ENCODE peak calls at places on chromosome 21, in six cellular contexts. O is foreskin keratinocyte; M is CD8-positive, alpha-beta T cell; U is tibial nerve; J is progenitor cell of endocrine pancreas; B is sigmoid colon. L is an unnamed sample.

GRCh38 chr21:45243603-45244002 is 44.1 kb downstream of the POFUT2 start:
- DNase-seq in O (no peak), M (no peak), U (no peak), J (no peak), B (no peak), L (no peak)

GRCh38 chr21:45224189-45224938 is 63.3 kb downstream of the POFUT2 start:
- DNase-seq in O (no peak), M (peak), U (no peak), J (no peak), B (no peak), L (no peak)

GRCh38 chr21:35980821-35981220 is 79.5 kb downstream of the SETD4 start:
- DNase-seq in O (no peak), M (no peak), U (no peak), J (no peak), B (no peak), L (no peak)

GRCh38 chr21:45460611-45461368 is 55.8 kb downstream of the COL18A1 start:
- DNase-seq in O (peak), M (no peak), U (no peak), J (no peak), B (no peak), L (no peak)

GRCh38 chr21:44598031-44598430 is 2.4 kb upstream of the KRTAP10-7 start:
- DNase-seq in O (no peak), M (no peak), U (no peak), J (no peak), B (no peak), L (no peak)

GRCh38 chr21:28235169-28235892 is 757.3 kb downstream of the LTN1 start:
- DNase-seq in O (no peak), M (no peak), U (no peak), J (no peak), B (peak), L (no peak)

GRCh38 chr21:44378646-44379581 is 25.5 kb downstream of the TRPM2 start:
- DNase-seq in O (no peak), M (no peak), U (no peak), J (no peak), B (no peak), L (no peak)

GRCh38 chr21:25360593-25360992 is 246.7 kb downstream of the MRPL39 start:
- DNase-seq in O (no peak), M (no peak), U (no peak), J (no peak), B (no peak), L (no peak)

GRCh38 chr21:19122371-19122770 is 718.8 kb upstream of the TMPRSS15 start:
- DNase-seq in O (no peak), M (no peak), U (no peak), J (no peak), B (no peak), L (no peak)

GRCh38 chr21:16389622-16390021 is 659.8 kb downstream of the USP25 start:
- DNase-seq in O (no peak), M (no peak), U (no peak), J (no peak), B (no peak), L (no peak)

GRCh38 chr21:33884361-33885157 is 31.0 kb downstream of the ATP5PO start:
- DNase-seq in O (peak), M (no peak), U (no peak), J (no peak), B (peak), L (no peak)

GRCh38 chr21:38758815-38759214 is 46.9 kb upstream of the ETS2 start:
- DNase-seq in O (peak), M (no peak), U (no peak), J (no peak), B (no peak), L (no peak)

GRCh38 chr21:34639250-34639649 is 24.3 kb upstream of the RCAN1 start:
- DNase-seq in O (no peak), M (no peak), U (no peak), J (no peak), B (no peak), L (no peak)

GRCh38 chr21:16569679-16570078 is 839.9 kb downstream of the USP25 start:
- DNase-seq in O (no peak), M (no peak), U (no peak), J (no peak), B (no peak), L (no peak)

GRCh38 chr21:36075171-36075570 is 5.3 kb downstream of the CBR1 start:
- DNase-seq in O (peak), M (no peak), U (no peak), J (no peak), B (no peak), L (no peak)

GRCh38 chr21:35048706-35049617 is at the start of gene RUNX1:
- DNase-seq in O (peak), M (peak), U (no peak), J (no peak), B (no peak), L (no peak)

GRCh38 chr21:16308269-16308668 is 578.5 kb downstream of the USP25 start:
- DNase-seq in O (peak), M (no peak), U (no peak), J (no peak), B (no peak), L (no peak)

GRCh38 chr21:44911384-44912157 is 9.1 kb downstream of the ITGB2 start:
- DNase-seq in O (no peak), M (peak), U (peak), J (no peak), B (peak), L (no peak)

GRCh38 chr21:36688324-36688723 is 10.6 kb upstream of the SIM2 start:
- DNase-seq in O (no peak), M (no peak), U (no peak), J (no peak), B (no peak), L (no peak)

GRCh38 chr21:33682992-33683627 is 40.8 kb downstream of the ITSN1 start:
- DNase-seq in O (peak), M (no peak), U (no peak), J (no peak), B (no peak), L (no peak)

GRCh38 chr21:17554619-17555472 is 42.0 kb downstream of the CXADR start:
- DNase-seq in O (peak), M (no peak), U (no peak), J (no peak), B (no peak), L (no peak)

GRCh38 chr21:43810505-43811261 is 21.3 kb downstream of the RRP1 start:
- DNase-seq in O (peak), M (peak), U (peak), J (peak), B (peak), L (peak)

GRCh38 chr21:45256021-45256911 is 31.4 kb downstream of the POFUT2 start:
- DNase-seq in O (no peak), M (no peak), U (no peak), J (peak), B (no peak), L (no peak)

GRCh38 chr21:27648560-27648959 is 681.7 kb upstream of the ADAMTS5 start:
- DNase-seq in O (peak), M (no peak), U (no peak), J (no peak), B (no peak), L (no peak)

GRCh38 chr21:17387030-17387617 is 125.7 kb upstream of the CXADR start:
- DNase-seq in O (peak), M (peak), U (no peak), J (peak), B (no peak), L (no peak)

GRCh38 chr21:44761011-44761729 is 40.5 kb downstream of the UBE2G2 start:
- DNase-seq in O (no peak), M (no peak), U (no peak), J (no peak), B (no peak), L (no peak)

GRCh38 chr21:43917515-43918384 is 52.7 kb downstream of the AGPAT3 start:
- DNase-seq in O (no peak), M (no peak), U (no peak), J (no peak), B (peak), L (no peak)

GRCh38 chr21:27581168-27581567 is 614.3 kb upstream of the ADAMTS5 start:
- DNase-seq in O (peak), M (no peak), U (no peak), J (no peak), B (no peak), L (no peak)

GRCh38 chr21:35857082-35857481 is 203.2 kb downstream of the SETD4 start:
- DNase-seq in O (no peak), M (no peak), U (no peak), J (no peak), B (no peak), L (no peak)

GRCh38 chr21:45385549-45386050 is 19.4 kb upstream of the COL18A1 start:
- DNase-seq in O (no peak), M (no peak), U (no peak), J (no peak), B (peak), L (no peak)

GRCh38 chr21:21715286-21715969 is 717.2 kb downstream of the NCAM2 start:
- DNase-seq in O (peak), M (no peak), U (no peak), J (no peak), B (no peak), L (no peak)

GRCh38 chr21:43734830-43735229 is 15.9 kb downstream of the PDXK start:
- DNase-seq in O (no peak), M (no peak), U (peak), J (no peak), B (peak), L (no peak)

GRCh38 chr21:9730866-9731265 is 790.5 kb upstream of the TPTE start:
- DNase-seq in O (no peak), M (no peak), U (no peak), J (no peak), B (no peak), L (no peak)

GRCh38 chr21:44681861-44682579 is at the start of gene KRTAP12-1:
- DNase-seq in O (no peak), M (no peak), U (no peak), J (no peak), B (no peak), L (no peak)

GRCh38 chr21:17446737-17447136 is 66.1 kb upstream of the CXADR start:
- DNase-seq in O (peak), M (no peak), U (no peak), J (no peak), B (no peak), L (no peak)

GRCh38 chr21:41783476-41784150 is 16.8 kb upstream of the RIPK4 start:
- DNase-seq in O (peak), M (no peak), U (no peak), J (no peak), B (no peak), L (no peak)

GRCh38 chr21:41784456-41785102 is 17.7 kb upstream of the RIPK4 start:
- DNase-seq in O (no peak), M (no peak), U (no peak), J (no peak), B (no peak), L (no peak)

GRCh38 chr21:41781047-41781405 is 14.2 kb upstream of the RIPK4 start:
- DNase-seq in O (no peak), M (no peak), U (no peak), J (no peak), B (no peak), L (no peak)

DNA sequence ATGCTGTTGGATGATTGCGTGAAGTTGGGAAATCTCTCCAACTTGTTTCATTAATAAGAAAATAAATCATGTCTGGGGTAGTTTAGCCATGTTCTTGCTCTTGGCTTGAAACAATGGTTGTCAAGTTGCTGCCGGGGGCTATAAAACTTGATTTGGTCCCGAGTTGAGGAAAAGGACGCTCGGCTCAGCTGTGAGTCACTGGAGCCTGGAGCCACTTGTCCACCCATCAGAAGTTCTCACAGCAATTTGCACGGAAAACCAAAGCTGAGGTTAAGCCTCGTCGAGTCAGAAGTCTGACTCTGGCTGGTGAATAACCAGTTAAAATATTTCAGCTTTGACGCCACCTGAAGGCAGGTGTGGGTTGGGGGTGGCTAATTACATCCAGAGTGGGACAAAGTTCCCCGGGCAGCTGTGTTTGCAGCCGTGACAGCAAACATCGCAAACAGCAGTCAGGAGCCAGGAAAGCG is 19.7 kb upstream of the RIPK4 start:
- DNase-seq in O (peak), M (no peak), U (no peak), J (no peak), B (no peak), L (no peak)
- TF ChIP-seq CTCF in O (peak), M (no peak), U (no peak), J (no peak), B (no peak), L (no peak)

DNA sequence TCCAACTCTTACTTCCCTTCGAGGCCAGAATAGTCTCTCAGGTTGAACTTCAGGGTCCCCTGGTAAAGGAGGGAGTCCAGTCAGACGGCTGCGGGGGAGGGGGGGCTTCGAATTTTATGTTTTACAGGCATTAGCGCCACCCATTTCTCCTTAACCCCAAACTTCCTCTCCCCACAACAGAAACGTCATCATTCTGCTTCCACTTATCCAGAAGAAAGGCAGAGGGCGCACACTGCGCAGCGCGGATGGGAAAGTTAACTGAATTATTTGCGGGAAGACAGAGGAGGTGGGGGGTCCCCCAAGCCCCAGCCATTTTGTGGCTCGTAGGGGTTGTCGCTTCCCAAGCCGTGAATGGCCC is 529 bp upstream of the PRMT2 start:
- DNase-seq in O (peak), M (no peak), U (peak), J (no peak), B (peak), L (no peak)
- TF ChIP-seq CTCF in O (peak), M (no peak), U (no peak), J (peak), B (no peak), L (peak)

GRCh38 chr21:42537106-42537742 is 23.6 kb downstream of the SLC37A1 start:
- DNase-seq in O (no peak), M (no peak), U (no peak), J (no peak), B (peak), L (no peak)
- TF ChIP-seq CTCF in O (peak), M (no peak), U (peak), J (peak), B (no peak), L (peak)

GRCh38 chr21:30042443-30042842 is 102.6 kb upstream of the GRIK1 start:
- DNase-seq in O (no peak), M (no peak), U (no peak), J (no peak), B (no peak), L (no peak)

DNA sequence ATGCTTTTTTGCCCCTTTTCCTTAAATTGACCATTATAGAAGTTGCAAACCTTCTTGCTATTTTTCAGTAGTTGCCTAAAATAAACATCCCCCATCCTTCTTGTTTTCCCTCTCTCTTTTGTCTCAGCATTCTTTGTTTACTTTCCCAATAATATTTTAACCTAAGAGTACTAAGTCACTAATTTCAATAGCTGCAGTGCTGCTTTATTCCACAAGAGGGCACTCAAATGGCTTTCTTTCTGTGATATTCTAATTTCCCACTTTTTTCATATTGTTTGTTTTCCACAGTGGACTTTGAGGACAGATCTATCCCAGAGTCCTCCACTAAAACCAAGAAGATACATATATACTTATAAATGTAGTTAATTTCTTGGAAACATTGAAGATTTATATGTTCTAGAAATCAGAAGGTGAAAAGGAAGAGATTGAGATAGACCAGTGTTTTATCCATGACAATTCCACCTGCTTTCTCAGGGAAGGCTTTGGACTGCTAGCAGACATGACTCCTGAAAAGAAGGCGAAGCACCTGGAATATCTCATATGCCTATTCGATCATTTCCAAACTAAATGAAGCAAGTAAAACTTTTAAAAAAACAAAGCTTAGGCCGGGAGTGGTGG is 104.8 kb upstream of the GRIK1 start:
- DNase-seq in O (peak), M (no peak), U (no peak), J (peak), B (no peak), L (no peak)
- TF ChIP-seq CTCF in O (peak), M (peak), U (peak), J (peak), B (peak), L (peak)

DNA sequence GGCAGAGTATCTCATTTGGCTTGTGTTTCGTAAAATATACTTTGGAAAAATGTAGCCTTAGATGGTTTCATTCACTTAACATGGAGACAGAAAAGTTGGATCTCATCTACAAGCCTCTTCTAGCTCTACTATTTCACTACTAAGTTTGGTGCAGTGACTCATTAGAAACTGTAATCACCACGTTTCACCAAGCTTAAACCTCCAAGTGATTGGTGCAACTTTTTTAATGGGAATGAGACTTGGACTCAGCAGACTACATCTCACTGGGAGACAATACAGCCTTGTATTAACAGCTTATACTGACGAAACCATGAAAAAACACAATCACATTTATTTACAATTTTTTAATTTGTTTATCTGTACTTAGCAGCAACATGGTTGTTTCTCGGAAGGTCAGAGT is 29.9 kb upstream of the NRIP1 start:
- DNase-seq in O (peak), M (no peak), U (no peak), J (no peak), B (no peak), L (no peak)
- TF ChIP-seq CTCF in O (no peak), M (no peak), U (no peak), J (no peak), B (no peak), L (no peak)

DNA sequence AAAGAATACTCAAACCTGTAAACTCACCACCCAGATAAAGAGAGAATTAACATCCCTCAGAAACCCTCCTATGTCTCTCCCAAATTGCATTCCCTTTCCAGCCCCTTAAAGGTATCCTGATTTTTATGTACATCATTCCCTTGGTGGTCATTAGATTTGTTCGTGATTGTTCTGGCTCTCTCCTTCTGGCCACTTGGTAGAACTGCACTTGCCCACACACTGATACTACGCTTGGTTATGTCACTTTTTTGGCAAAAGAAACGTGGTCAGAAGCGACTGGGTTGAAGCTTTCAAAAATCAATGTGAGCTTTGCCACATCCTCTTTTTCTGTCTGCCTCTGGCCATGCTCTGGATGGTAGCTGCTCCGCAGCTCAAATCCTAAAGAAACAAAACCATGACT is 76.3 kb downstream of the KRTAP19-8 start:
- DNase-seq in O (no peak), M (no peak), U (no peak), J (no peak), B (no peak), L (no peak)
- TF ChIP-seq CTCF in O (peak), M (no peak), U (no peak), J (peak), B (no peak), L (no peak)

GRCh38 chr21:39788383-39788782 is 43.4 kb downstream of the IGSF5 start:
- DNase-seq in O (peak), M (no peak), U (peak), J (peak), B (peak), L (peak)
- TF ChIP-seq CTCF in O (peak), M (no peak), U (peak), J (peak), B (peak), L (peak)

GRCh38 chr21:41611966-41612606 is 104.1 kb upstream of the TMPRSS2 start:
- DNase-seq in O (peak), M (no peak), U (no peak), J (no peak), B (peak), L (no peak)
- TF ChIP-seq CTCF in O (peak), M (no peak), U (no peak), J (no peak), B (no peak), L (no peak)